ENCODE peak calls at places on chromosome 13, in four cellular contexts. D is HepG2, P is endothelial cell of umbilical vein, K is GM23338. C is an unnamed sample.

GRCh38 chr13:28718186-28718537 is 608 bp downstream of the SLC46A3 start:
- DNase-seq in D (no peak), K (no peak), P (peak), C (no peak)

GRCh38 chr13:110716235-110716505 is 2.7 kb downstream of the ING1 start:
- DNase-seq in D (peak), K (peak), P (no peak), C (peak)

GRCh38 chr13:43054803-43055802 is 31.7 kb downstream of the DNAJC15 start:
- DNase-seq in D (peak), K (peak), P (peak), C (peak)

GRCh38 chr13:33855371-33855895 is 37.5 kb downstream of the RFC3 start:
- DNase-seq in D (no peak), K (no peak), P (peak), C (no peak)

GRCh38 chr13:30905932-30906383 is at the start of gene MEDAG:
- DNase-seq in D (no peak), K (no peak), P (peak), C (no peak)

GRCh38 chr13:53189162-53189561 is 160.5 kb downstream of the OLFM4 start:
- DNase-seq in K (peak), D (no peak), P (no peak), C (no peak)

GRCh38 chr13:25885418-25885817 is 166.4 kb downstream of the SHISA2 start:
- DNase-seq in K (no peak), P (no peak), D (no peak), C (no peak)

GRCh38 chr13:27631665-27632064 is 10.0 kb downstream of the POLR1D start:
- DNase-seq in P (no peak), D (no peak), K (no peak), C (no peak)

GRCh38 chr13:110712849-110713641 is 455 bp upstream of the ING1 start:
- DNase-seq in K (peak), D (peak), P (peak), C (peak)

GRCh38 chr13:79736356-79736755 is 255.4 kb downstream of the NDFIP2 start:
- DNase-seq in P (no peak), D (no peak), K (no peak), C (peak)

GRCh38 chr13:114043421-114044053 is 69.7 kb upstream of the C13orf46 start:
- DNase-seq in D (peak), K (peak), P (no peak), C (no peak)

GRCh38 chr13:80444240-80445015 is 103.5 kb upstream of the SPRY2 start:
- DNase-seq in K (no peak), P (no peak), D (no peak), C (no peak)

GRCh38 chr13:32117696-32118095 is 86.1 kb downstream of the FRY start:
- DNase-seq in P (no peak), D (no peak), K (no peak), C (no peak)

GRCh38 chr13:95809429-95809828 is 132.5 kb downstream of the DNAJC3 start:
- DNase-seq in P (no peak), K (no peak), D (no peak), C (no peak)

GRCh38 chr13:104954210-104954609 is 1581.3 kb downstream of the EFNB2 start:
- DNase-seq in K (no peak), D (no peak), P (no peak), C (peak)

GRCh38 chr13:47117268-47117667 is 220.4 kb upstream of the HTR2A start:
- DNase-seq in K (no peak), P (no peak), D (no peak), C (no peak)

GRCh38 chr13:101751488-101751887 is 299.0 kb downstream of the ITGBL1 start:
- DNase-seq in D (no peak), P (peak), K (peak), C (peak)

GRCh38 chr13:75365724-75366173 is 116.2 kb downstream of the TBC1D4 start:
- DNase-seq in K (peak), P (peak), D (no peak), C (peak)

GRCh38 chr13:92676246-92676645 is 550.4 kb upstream of the GPC6 start:
- DNase-seq in P (no peak), K (no peak), D (no peak), C (no peak)

GRCh38 chr13:33207616-33207964 is 78.0 kb downstream of the STARD13 start:
- DNase-seq in D (peak), P (peak), K (no peak), C (no peak)

GRCh38 chr13:112510002-112510780 is 77.8 kb downstream of the TUBGCP3 start:
- DNase-seq in K (peak), P (peak), D (peak), C (peak)

GRCh38 chr13:88246239-88246638 is 575.1 kb downstream of the SLITRK5 start:
- DNase-seq in P (no peak), K (no peak), D (no peak), C (no peak)

GRCh38 chr13:83819611-83820010 is 62.7 kb downstream of the SLITRK1 start:
- DNase-seq in D (no peak), P (no peak), K (no peak), C (no peak)

GRCh38 chr13:26946675-26947342 is 186.2 kb upstream of the GPR12 start:
- DNase-seq in D (peak), P (peak), K (peak), C (no peak)

GRCh38 chr13:111650626-111651025 is 330.2 kb downstream of the TEX29 start:
- DNase-seq in P (no peak), K (no peak), D (no peak), C (no peak)

GRCh38 chr13:50236898-50237318 is 221.7 kb downstream of the KCNRG start:
- DNase-seq in D (no peak), P (no peak), K (no peak), C (no peak)
- H2AFZ ChIP-seq in D (no peak), P (no peak), K (no peak), C (no peak)

GRCh38 chr13:46101488-46102289 is 3.1 kb downstream of the CPB2 start:
- DNase-seq in P (no peak), K (no peak), D (no peak), C (no peak)
- H2AFZ ChIP-seq in P (no peak), K (peak), D (no peak), C (no peak)

GRCh38 chr13:44103721-44104490 is 224.2 kb downstream of the LACC1 start:
- DNase-seq in D (no peak), K (no peak), P (no peak), C (no peak)
- H2AFZ ChIP-seq in D (no peak), K (peak), P (no peak), C (no peak)

GRCh38 chr13:97912139-97912535 is 41.3 kb upstream of the IPO5 start:
- DNase-seq in K (no peak), D (no peak), P (no peak), C (no peak)

GRCh38 chr13:97914537-97914936 is 38.9 kb upstream of the IPO5 start:
- DNase-seq in K (no peak), D (no peak), P (no peak), C (no peak)

GRCh38 chr13:97913206-97913605 is 40.3 kb upstream of the IPO5 start:
- DNase-seq in P (no peak), D (no peak), K (no peak), C (no peak)

DNA sequence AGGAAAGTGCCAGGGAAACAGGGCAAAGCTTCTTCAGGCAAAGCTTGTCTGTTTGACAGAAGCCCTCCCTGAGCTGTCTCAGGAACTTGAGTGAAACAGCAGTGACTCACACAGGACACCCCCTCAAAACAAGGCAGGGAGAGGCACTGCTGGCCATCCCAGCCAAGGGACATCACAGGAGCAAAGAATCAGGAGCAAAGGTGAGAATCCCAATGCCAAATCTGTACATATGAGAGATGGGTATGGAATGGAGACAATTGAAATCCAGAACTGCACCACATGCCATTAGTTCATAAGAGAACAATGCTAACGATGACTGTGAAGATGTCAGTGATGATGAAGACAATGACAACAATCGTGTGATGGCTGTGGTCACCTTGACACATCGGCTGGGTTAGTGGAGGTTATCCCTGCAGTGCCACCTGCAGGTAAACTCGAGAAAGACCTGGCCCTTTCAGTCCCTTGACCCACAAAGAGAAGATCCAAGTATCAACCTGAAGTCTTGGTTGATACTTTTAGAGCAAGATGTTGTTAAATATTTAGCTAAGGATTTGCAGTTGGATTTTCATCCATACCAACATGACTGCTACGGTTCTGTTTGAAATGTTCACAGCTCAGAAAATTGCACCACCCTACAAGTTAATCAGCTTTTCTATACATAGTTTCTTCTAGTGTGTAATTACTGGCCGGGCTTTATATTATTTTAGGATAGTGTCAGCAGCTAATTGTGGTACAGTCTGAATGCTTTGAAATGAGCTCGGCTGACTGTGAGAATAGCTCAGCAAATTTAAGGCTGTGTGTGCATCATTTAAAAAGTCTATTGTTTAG is 42.0 kb upstream of the IPO5 start:
- DNase-seq in K (peak), P (peak), D (peak), C (peak)
- H2AFZ ChIP-seq in K (no peak), P (no peak), D (no peak), C (no peak)

GRCh38 chr13:36553501-36553900 is 120.3 kb upstream of the SERTM1 start:
- DNase-seq in D (no peak), P (no peak), K (no peak), C (no peak)
- H2AFZ ChIP-seq in D (no peak), P (no peak), K (no peak), C (no peak)

DNA sequence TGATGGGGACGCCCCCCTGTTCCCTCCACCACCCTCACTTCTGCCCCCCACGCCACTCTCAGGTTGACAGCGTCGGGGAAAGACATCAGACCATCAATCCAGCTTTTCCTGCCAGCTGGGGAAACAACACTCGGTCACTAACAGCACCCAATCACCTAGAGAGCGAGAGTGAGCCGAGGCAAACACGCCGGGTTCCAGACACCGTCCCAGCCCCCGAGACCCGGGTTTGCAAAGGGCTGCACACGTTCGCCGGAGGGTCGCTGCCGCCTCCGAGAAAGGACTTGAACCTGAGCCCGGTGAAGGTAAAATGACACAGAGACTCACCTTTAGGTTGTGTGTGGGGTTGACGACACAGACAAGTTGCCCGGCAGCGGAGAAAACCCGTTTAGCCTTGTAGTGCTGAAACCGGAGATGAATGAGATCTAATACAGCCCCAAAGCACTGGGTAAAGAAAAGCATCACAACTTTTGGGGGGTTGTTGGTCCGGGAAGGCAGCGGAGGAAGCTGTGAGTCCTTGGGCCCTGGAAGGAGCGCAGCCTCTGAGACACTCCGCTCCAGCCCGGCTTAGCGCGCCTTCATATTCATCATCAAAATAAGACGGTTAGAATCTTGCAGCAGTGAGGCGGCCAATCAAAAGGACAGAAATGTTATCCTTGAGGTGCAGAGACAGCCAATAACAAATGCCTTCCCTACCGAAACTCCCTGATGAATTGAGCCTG is at the start of gene SIAH3:
- DNase-seq in K (peak), D (no peak), P (peak), C (no peak)
- H2AFZ ChIP-seq in K (peak), D (no peak), P (no peak), C (no peak)

DNA sequence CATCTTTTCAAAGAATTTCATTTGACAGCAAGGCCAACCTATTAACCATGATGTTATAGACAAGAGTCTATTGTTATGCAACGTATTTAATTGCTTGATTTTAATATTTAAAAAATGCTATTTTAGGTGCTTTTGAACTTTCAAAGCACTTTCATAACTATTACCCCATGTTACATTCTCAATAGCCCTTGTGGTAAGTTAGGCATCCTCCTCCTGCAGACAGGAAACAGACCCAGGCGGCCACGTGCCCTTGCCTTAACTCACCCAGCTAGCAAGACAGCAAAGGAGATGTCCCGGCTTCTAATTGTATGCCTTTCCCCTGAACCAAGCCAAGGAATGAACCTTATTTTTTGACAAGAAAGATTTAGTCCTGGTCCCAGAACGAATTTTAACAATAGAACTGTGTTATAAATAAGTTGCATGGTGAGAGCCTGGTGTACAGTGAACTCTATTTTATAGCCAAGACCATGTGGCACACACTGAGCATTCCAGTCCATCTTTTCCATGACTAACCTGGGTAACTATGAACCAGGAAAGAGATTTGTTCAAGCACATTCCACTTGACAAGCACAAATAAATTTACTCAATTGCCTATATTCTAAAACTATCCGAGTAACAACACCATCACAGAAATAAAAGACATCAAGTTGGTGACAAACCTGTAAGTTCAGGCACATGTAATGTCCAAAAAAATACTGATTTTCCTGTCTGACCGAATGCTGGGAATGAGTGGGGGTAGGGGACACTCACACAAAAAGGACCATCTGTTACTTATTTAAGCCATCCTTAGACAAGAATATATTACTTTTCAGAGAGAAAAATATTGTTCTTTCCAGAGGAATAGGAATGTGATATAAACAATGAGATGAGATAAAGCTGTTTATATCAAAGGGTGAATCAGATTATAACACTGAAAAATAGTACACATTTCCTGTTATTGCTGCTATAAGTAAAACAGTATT is 163.0 kb downstream of the EFNB2 start:
- DNase-seq in K (no peak), P (peak), D (no peak), C (peak)
- H2AFZ ChIP-seq in K (no peak), P (no peak), D (no peak), C (no peak)

DNA sequence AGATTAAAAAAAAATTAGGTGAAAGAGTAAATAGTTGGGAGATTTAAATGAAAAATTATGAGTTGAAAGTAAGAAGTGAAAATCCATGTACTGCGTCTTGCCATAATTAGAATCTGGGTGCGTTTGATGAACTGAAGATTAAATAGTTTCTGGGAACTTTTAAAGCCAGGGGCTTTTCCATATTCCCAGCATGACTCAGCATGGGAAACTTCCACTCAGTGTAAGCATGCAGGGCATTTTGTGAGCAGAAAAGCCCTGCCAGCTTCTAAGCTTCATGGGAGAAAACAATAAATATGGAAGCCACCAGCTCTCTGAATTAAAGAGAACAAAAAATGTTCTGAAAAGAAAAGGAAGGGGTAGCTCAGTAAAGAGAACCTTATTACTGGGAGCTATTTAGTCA is 62.0 kb upstream of the EDNRB start:
- DNase-seq in P (peak), D (no peak), K (no peak), C (no peak)
- H2AFZ ChIP-seq in P (peak), D (no peak), K (peak), C (peak)

DNA sequence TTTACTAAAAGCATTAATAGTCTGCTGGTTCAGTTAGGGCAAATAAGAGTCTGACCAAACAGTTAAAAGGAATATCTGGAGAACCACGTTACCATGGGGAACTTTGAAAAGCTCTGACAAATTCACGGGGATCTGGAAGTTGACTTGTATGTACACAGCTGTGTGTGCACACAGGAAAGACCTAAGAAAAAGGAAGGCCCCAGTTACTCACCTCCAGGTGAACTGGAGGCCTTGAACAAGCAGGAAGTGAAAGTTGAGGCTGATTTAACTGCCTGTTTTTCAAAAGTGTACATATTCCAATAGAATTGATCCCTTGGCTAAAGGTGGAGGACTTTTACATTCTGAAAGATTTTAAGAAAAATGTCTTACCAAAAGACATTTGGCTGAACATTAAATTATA is 1891.6 kb upstream of the PCDH20 start:
- DNase-seq in P (peak), K (no peak), D (no peak), C (no peak)
- H2AFZ ChIP-seq in P (no peak), K (peak), D (no peak), C (no peak)

DNA sequence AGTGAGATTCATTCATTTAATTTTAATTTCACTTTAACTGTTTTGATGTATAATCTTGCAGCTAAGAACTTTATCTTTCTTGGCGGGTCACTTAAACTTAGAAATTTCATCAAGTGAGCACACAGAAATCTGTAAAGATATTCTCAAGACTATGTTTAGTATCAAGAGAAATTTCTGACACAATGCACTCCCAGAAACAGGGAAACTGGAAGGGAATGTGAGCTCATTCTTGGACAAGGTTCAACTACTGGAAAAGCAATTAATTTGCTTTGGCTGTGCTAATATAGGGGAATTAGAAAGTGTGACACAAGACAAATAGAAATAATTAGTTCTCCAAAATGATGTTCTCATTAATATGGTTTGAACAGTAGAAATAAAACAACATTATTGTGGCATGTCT is 402.3 kb downstream of the DACH1 start:
- DNase-seq in K (no peak), D (no peak), P (peak), C (no peak)
- H2AFZ ChIP-seq in K (no peak), D (no peak), P (no peak), C (no peak)

C was measured in PC-9.